ENCODE peak calls at places on chromosomes 4 and X, in six cellular contexts. Y is stimulated activated CD4-positive, alpha-beta T cell treated with anti-CD3 and anti-CD28 coated beads, Interleukin-1b, Interleukin-23, amount 100 ng/mL, for 4 hours; J is LoVo; N is Karpas-422; U is stomach; Q is CD8-positive, alpha-beta T cell. F is an unnamed sample.

GRCh38 chr4:169164669-169165415 is 105.9 kb downstream of the SH3RF1 start:
- DNase-seq in U (no peak), J (no peak), Q (no peak), Y (no peak), N (no peak), F (peak; percentile 83)

GRCh38 chrX:15475486-15475885 is 17.6 kb downstream of the PIR start:
- DNase-seq in Q (no peak), U (no peak), J (peak; percentile 3), N (no peak), Y (no peak), F (no peak)

GRCh38 chr4:139146926-139147547 is 30.0 kb downstream of the ELF2 start:
- DNase-seq in U (no peak), Q (no peak), J (no peak), Y (no peak), N (no peak), F (no peak)

GRCh38 chr4:138458751-138459150 is 216.6 kb upstream of the SLC7A11 start:
- DNase-seq in Q (no peak), N (no peak), J (no peak), Y (no peak), U (no peak), F (no peak)

GRCh38 chrX:47174376-47174775 is 19.3 kb upstream of the UBA1 start:
- DNase-seq in Q (no peak), J (no peak), Y (no peak), U (no peak), N (no peak), F (no peak)

GRCh38 chr4:78945638-78946179 is 6.5 kb upstream of the PAQR3 start:
- DNase-seq in Q (no peak), Y (no peak), U (no peak), J (no peak), N (no peak), F (peak; percentile 2)

GRCh38 chr4:171954650-171955049 is 141.4 kb downstream of the GALNTL6 start:
- DNase-seq in N (no peak), J (no peak), Q (no peak), Y (no peak), U (no peak), F (peak; percentile 70)

GRCh38 chr4:179804440-179804839 is 2362.2 kb upstream of the AGA start:
- DNase-seq in Q (no peak), U (no peak), N (no peak), Y (no peak), J (no peak), F (no peak)

GRCh38 chr4:95049838-95050237 is 292.1 kb downstream of the BMPR1B start:
- DNase-seq in U (no peak), Q (no peak), N (no peak), Y (no peak), J (no peak), F (no peak)

GRCh38 chr4:6472008-6472386 is 417 bp downstream of the PPP2R2C start:
- DNase-seq in U (no peak), J (no peak), N (no peak), Q (no peak), Y (no peak), F (no peak)

GRCh38 chr4:78661923-78662521 is 110.5 kb downstream of the ANXA3 start:
- DNase-seq in J (no peak), N (no peak), U (no peak), Q (no peak), Y (no peak), F (no peak)